ENCODE peak calls at places on chromosomes 12 and 14, in five cellular contexts. D is BJ, H is GM10248, R is AG10803, P is fibroblast of lung. I is an unnamed sample.

GRCh38 chr12:85947286-85947685 is 73.2 kb downstream of the NTS start:
- DNase-seq in D (no peak), H (no peak), R (no peak), P (no peak), I (no peak)

GRCh38 chr14:106877527-106877926 is 1351.1 kb downstream of the TMEM121 start:
- DNase-seq in D (no peak), H (no peak), R (no peak), P (no peak), I (no peak)

GRCh38 chr14:105460116-105460515 is 14.5 kb upstream of the CRIP2 start:
- DNase-seq in D (no peak), H (no peak), R (no peak), P (no peak), I (no peak)

GRCh38 chr12:57154804-57155434 is 7.5 kb upstream of the LRP1-AS start:
- DNase-seq in D (no peak), H (peak), R (no peak), P (no peak), I (no peak)

GRCh38 chr14:102811254-102811963 is 34.2 kb downstream of the TRAF3 start:
- DNase-seq in D (no peak), H (peak), R (no peak), P (no peak), I (no peak)

GRCh38 chr12:120529641-120530314 is 820 bp upstream of the COQ5 start:
- DNase-seq in D (no peak), H (no peak), R (peak), P (peak), I (peak)

GRCh38 chr12:2335517-2335916 is 282.7 kb downstream of the CACNA1C start:
- DNase-seq in D (peak), H (no peak), R (peak), P (no peak), I (no peak)

GRCh38 chr12:95784886-95785285 is 5.7 kb downstream of the NTN4 start:
- DNase-seq in D (no peak), H (no peak), R (peak), P (no peak), I (no peak)

GRCh38 chr12:116389990-116390655 is 112.6 kb upstream of the MED13L start:
- DNase-seq in D (peak), H (no peak), R (peak), P (peak), I (no peak)

GRCh38 chr12:47078733-47079364 is 572 bp upstream of the PCED1B start:
- DNase-seq in D (no peak), H (no peak), R (peak), P (peak), I (no peak)

GRCh38 chr14:100671386-100671901 is 55.2 kb upstream of the DLK1 start:
- DNase-seq in D (no peak), H (no peak), R (no peak), P (no peak), I (no peak)

GRCh38 chr14:105841022-105842009 is 314.9 kb downstream of the TMEM121 start:
- DNase-seq in D (no peak), H (no peak), R (no peak), P (no peak), I (no peak)

GRCh38 chr14:105294142-105294597 is 6.6 kb downstream of the BRF1 start:
- DNase-seq in D (no peak), H (no peak), R (peak), P (peak), I (no peak)

GRCh38 chr14:43410631-43411030 is 1096.5 kb downstream of the FSCB start:
- DNase-seq in D (no peak), H (no peak), R (no peak), P (no peak), I (no peak)

GRCh38 chr12:68648179-68648578 is 37.5 kb downstream of the RAP1B start:
- DNase-seq in D (no peak), H (no peak), R (no peak), P (no peak), I (no peak)

GRCh38 chr12:25811656-25812126 is 146.8 kb upstream of the RASSF8 start:
- DNase-seq in D (peak), H (peak), R (peak), P (peak), I (no peak)

GRCh38 chr12:20450591-20450990 is 82.3 kb downstream of the PDE3A start:
- DNase-seq in D (no peak), H (no peak), R (no peak), P (peak), I (no peak)

GRCh38 chr12:96141216-96141944 is 52.8 kb upstream of the ELK3 start:
- DNase-seq in D (no peak), H (no peak), R (peak), P (peak), I (no peak)

GRCh38 chr12:12977231-12977630 is 22.8 kb downstream of the HEBP1 start:
- DNase-seq in D (no peak), H (no peak), R (no peak), P (peak), I (no peak)

GRCh38 chr14:76710093-76711010 is 50.9 kb upstream of the VASH1 start:
- DNase-seq in D (peak), H (peak), R (peak), P (peak), I (no peak)

GRCh38 chr14:70905316-70905715 is 1.9 kb upstream of the PCNX1 start:
- DNase-seq in D (no peak), H (no peak), R (peak), P (no peak), I (no peak)

GRCh38 chr12:67433393-67434175 is 164.4 kb downstream of the CAND1 start:
- DNase-seq in D (no peak), H (no peak), R (peak), P (peak), I (no peak)

GRCh38 chr14:73427516-73428264 is 30.7 kb downstream of the NUMB start:
- DNase-seq in D (no peak), H (no peak), R (no peak), P (peak), I (no peak)

GRCh38 chr14:92692822-92693226 is 55.6 kb downstream of the LGMN start:
- DNase-seq in D (no peak), H (no peak), R (no peak), P (peak), I (peak)

GRCh38 chr12:89939468-89940215 is 231.0 kb upstream of the ATP2B1 start:
- DNase-seq in D (no peak), H (no peak), R (no peak), P (no peak), I (no peak)

GRCh38 chr12:71567562-71567961 is 96.1 kb downstream of the ZFC3H1 start:
- DNase-seq in D (no peak), H (no peak), R (no peak), P (no peak), I (no peak)

GRCh38 chr12:109157986-109158385 is 41.6 kb downstream of the ACACB start:
- DNase-seq in D (no peak), H (no peak), R (peak), P (no peak), I (no peak)

GRCh38 chr12:68245071-68246021 is 8.1 kb downstream of the IL22 start:
- DNase-seq in D (no peak), H (no peak), R (no peak), P (peak), I (no peak)

GRCh38 chr14:36293824-36294223 is 26.6 kb downstream of the MBIP start:
- DNase-seq in D (peak), H (no peak), R (peak), P (peak), I (no peak)

GRCh38 chr14:76386922-76387782 is 11.2 kb downstream of the ESRRB start:
- DNase-seq in D (no peak), H (peak), R (peak), P (peak), I (peak)

GRCh38 chr12:57280234-57281062 is 29.5 kb upstream of the STAC3 start:
- DNase-seq in D (peak), H (peak), R (peak), P (peak), I (no peak)

GRCh38 chr14:71358209-71358931 is 451.1 kb downstream of the PCNX1 start:
- DNase-seq in D (no peak), H (peak), R (no peak), P (peak), I (no peak)

GRCh38 chr12:52036587-52037171 is 14.6 kb upstream of the NR4A1 start:
- DNase-seq in D (no peak), H (peak), R (peak), P (peak), I (peak)

GRCh38 chr12:83168756-83169155 is 482.1 kb downstream of the TMTC2 start:
- DNase-seq in D (no peak), H (no peak), R (no peak), P (no peak), I (no peak)

I was measured in NCI-H187.